ENCODE peak calls at places on chromosomes 16 and 17, in nine cellular contexts. J, O, M, K, X, P, Z, V and L are unnamed samples.

GRCh38 chr17:35315283-35315682 is 58.1 kb downstream of the SLFN11 start:
- DNase-seq in O (no peak), X (peak; percentile 86), P (no peak), M (no peak), V (peak; percentile 94), Z (no peak), J (no peak), K (no peak), L (no peak)

GRCh38 chr17:37493249-37494027 is 3.7 kb downstream of the DUSP14 start:
- DNase-seq in K (no peak), X (peak; percentile 86), M (no peak), J (no peak), V (peak; percentile 94), P (peak; percentile 8), Z (no peak), O (no peak), L (no peak)

GRCh38 chr16:4016648-4017047 is 99.6 kb downstream of the ADCY9 start:
- DNase-seq in M (no peak), X (no peak), V (peak; percentile 51), Z (no peak), O (no peak), P (no peak), K (no peak), J (no peak), L (no peak)

GRCh38 chr17:81125573-81126081 is 39.7 kb upstream of the PVALEF start:
- DNase-seq in O (no peak), V (peak; percentile 52), Z (no peak), K (no peak), J (no peak), X (peak; percentile 36), P (no peak), M (no peak), L (no peak)

GRCh38 chr17:3043737-3044365 is 19.6 kb downstream of the OR1D5 start:
- DNase-seq in V (no peak), O (peak; percentile 39), P (no peak), J (peak; percentile 34), X (no peak), M (no peak), K (peak; percentile 67), Z (no peak), L (peak; percentile 28)

GRCh38 chr16:54504372-54504771 is 217.8 kb upstream of the IRX3 start:
- DNase-seq in J (no peak), O (no peak), Z (no peak), X (no peak), K (peak; percentile 11), P (no peak), V (no peak), M (no peak), L (no peak)

GRCh38 chr16:79535130-79535529 is 65.4 kb downstream of the MAF start:
- DNase-seq in K (no peak), J (no peak), Z (no peak), P (no peak), X (no peak), O (no peak), V (no peak), M (no peak), L (no peak)

GRCh38 chr16:24822974-24823373 is 22.8 kb upstream of the SLC5A11 start:
- DNase-seq in J (no peak), M (no peak), X (no peak), K (no peak), P (no peak), O (no peak), V (no peak), Z (no peak), L (no peak)

GRCh38 chr16:53803998-53804397 is 100.0 kb downstream of the FTO start:
- DNase-seq in X (no peak), K (peak; percentile 30), V (no peak), P (no peak), J (no peak), Z (no peak), M (no peak), O (no peak), L (no peak)

GRCh38 chr16:11994187-11995119 is 17.9 kb downstream of the SNX29 start:
- DNase-seq in V (peak; percentile 62), Z (no peak), O (peak; percentile 26), M (no peak), K (no peak), P (no peak), X (no peak), J (no peak), L (no peak)

GRCh38 chr16:50862818-50863672 is 121.2 kb downstream of the CYLD start:
- DNase-seq in Z (no peak), M (peak; percentile 45), K (no peak), X (no peak), J (no peak), V (no peak), O (no peak), P (no peak), L (no peak)

GRCh38 chr16:11587643-11588247 is 1.0 kb upstream of the LITAF start:
- DNase-seq in K (peak; percentile 33), V (no peak), P (no peak), X (no peak), J (no peak), M (peak; percentile 84), O (no peak), Z (no peak), L (no peak)

GRCh38 chr17:2926019-2926650 is 129.9 kb downstream of the RAP1GAP2 start:
- DNase-seq in X (peak; percentile 75), K (no peak), O (no peak), J (no peak), P (no peak), Z (no peak), M (peak; percentile 69), V (peak; percentile 86), L (no peak)

DNA sequence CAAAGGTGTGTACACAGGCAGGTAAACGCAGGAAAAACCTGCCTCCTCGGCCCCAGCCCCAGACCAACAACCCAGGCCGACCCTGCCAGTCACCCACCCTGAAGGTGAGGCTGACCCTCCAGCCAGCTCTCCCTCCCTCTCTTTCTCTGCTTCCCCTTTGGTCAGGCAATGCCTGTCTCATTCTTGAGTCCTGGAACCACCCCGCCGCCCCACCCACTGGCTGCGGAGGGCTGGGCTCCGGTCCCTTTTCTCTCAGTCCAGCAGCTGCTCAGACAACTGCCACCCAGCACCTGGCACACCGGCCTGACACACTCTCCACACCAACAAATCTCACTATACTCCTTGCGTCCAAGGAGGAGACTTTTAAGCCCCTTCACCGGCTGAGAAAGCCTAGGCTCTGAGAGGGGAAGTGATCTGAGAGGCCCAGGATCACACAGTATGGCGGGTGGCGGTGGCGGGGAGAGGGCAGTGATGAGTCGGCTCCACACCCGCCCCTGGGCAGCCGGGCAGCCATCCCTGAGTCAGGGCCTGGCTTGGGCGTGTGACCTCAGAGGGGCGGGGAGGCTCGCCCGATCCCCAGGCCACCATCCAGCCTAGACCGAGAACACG is 687 bp downstream of the FLII start:
- DNase-seq in X (peak; percentile 79), P (no peak), K (peak; percentile 75), J (peak; percentile 58), O (peak; percentile 83), Z (peak; percentile 79), V (peak; percentile 94), M (peak; percentile 93), L (peak; percentile 56)
- TF ChIP-seq EZH2phosphoT487 in X (no peak), P (no peak), K (no peak), J (no peak), O (no peak), Z (no peak), V (no peak), M (no peak), L (no peak)

GRCh38 chr17:77735341-77736206 is 222.9 kb upstream of the TNRC6C start:
- DNase-seq in K (no peak), X (no peak), V (peak; percentile 24), J (no peak), O (peak; percentile 44), Z (peak; percentile 72), P (no peak), M (peak; percentile 82), L (no peak)
- H3K4me3 ChIP-seq in K (no peak overlapping the region), X (no peak overlapping the region), V (no peak overlapping the region), J (no peak overlapping the region), O (no peak overlapping the region), Z (no peak overlapping the region), P (no peak overlapping the region), M (no peak overlapping the region), L (no peak overlapping the region)

GRCh38 chr17:5201011-5201410 is 9.3 kb upstream of the ZNF594 start:
- DNase-seq in K (no peak), X (no peak), Z (no peak), P (no peak), V (no peak), O (no peak), M (no peak), J (no peak), L (no peak)

GRCh38 chr17:5200360-5200759 is 8.7 kb upstream of the ZNF594 start:
- DNase-seq in X (no peak), V (no peak), M (no peak), P (no peak), O (no peak), Z (no peak), K (no peak), J (no peak), L (no peak)

GRCh38 chr17:5203178-5203907 is 11.7 kb upstream of the ZNF594 start:
- DNase-seq in X (no peak), V (peak; percentile 74), P (no peak), Z (no peak), J (no peak), M (no peak), O (no peak), K (no peak), L (no peak)

GRCh38 chr17:5194346-5194745 is 2.7 kb upstream of the ZNF594 start:
- DNase-seq in V (peak; percentile 72), P (no peak), M (no peak), X (no peak), K (no peak), Z (no peak), J (no peak), O (no peak), L (no peak)

DNA sequence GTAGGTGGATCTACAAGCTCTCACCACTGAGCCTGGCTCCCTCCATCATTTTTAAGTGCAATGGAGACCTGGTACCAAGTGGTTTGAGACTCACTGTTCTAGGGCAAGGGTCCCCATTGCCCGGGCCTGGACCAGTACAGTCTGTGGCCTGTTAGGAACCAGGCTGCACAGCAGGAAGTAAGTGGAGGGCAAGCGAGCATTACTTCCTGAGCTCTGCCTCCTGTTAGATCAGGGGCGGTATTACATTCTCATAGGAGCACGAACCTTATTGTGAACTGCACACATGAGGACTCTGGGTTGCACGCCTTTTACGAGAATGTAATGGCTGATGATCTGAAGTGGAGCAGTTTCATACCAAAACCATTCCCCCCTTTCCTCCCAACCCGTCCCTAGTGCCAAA is 6.8 kb upstream of the ZNF594 start:
- DNase-seq in P (no peak), K (no peak), O (no peak), Z (no peak), X (no peak), V (no peak), M (no peak), J (peak; percentile 82), L (no peak)
- TF ChIP-seq EZH2phosphoT487 in P (no peak), K (no peak), O (no peak), Z (no peak), X (no peak), V (no peak), M (no peak), J (no peak), L (no peak)

DNA sequence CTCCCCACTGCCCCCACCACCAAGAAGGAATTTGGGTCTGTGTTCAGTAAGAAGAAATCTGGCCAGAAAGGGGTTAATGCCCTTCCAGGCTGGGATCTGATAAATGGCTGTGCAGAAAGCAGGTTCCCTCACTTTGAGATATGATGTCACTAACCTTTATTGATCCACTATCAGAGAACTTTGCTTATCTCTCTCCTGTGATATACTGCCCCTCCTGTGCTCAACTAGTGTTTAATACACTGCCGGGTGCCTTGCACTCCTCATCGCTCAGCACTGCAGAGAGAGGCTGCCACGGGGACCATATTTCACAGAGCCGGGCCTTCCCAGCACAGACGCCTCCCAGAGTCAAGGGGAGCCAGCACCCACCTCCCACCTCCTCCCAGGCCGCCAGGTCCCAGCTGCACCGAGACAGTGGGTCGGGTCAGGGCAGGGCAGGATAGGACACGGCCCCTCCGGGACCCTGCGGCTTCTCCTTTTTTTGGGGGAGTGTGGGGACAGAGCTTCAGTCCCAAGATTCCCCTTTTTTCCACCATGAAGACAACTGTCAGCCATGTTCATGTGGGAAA is 20.2 kb downstream of the ZFHX3 start:
- DNase-seq in K (no peak), P (no peak), X (no peak), M (no peak), V (no peak), J (no peak), O (no peak), Z (peak; percentile 12), L (no peak)
- H3K4me3 ChIP-seq in K (no peak overlapping the region), P (no peak overlapping the region), X (no peak overlapping the region), M (no peak overlapping the region), V (no peak overlapping the region), J (no peak overlapping the region), O (no peak overlapping the region), Z (no peak overlapping the region), L (no peak overlapping the region)